ENCODE peak calls at places on chromosomes 3 and 15, in eight cellular contexts. Q, S, A, F, M, R, L and O are unnamed samples.

GRCh38 chr3:87069963-87070362 is 79.0 kb upstream of the VGLL3 start:
- DNase-seq in Q (no peak), S (no peak), A (peak), F (no peak), M (no peak), R (no peak), L (no peak), O (no peak)

GRCh38 chr3:162196964-162197363 is 700.4 kb downstream of the OTOL1 start:
- DNase-seq in Q (no peak), S (no peak), A (no peak), F (no peak), M (no peak), R (no peak), L (no peak), O (no peak)

GRCh38 chr15:100922192-100923040 is 3.3 kb downstream of the LRRK1 start:
- DNase-seq in Q (no peak), S (no peak), A (no peak), F (no peak), M (no peak), R (no peak), L (no peak), O (no peak)

GRCh38 chr3:187066228-187066995 is 72.9 kb downstream of the RPL39L start:
- DNase-seq in Q (no peak), S (no peak), A (peak), F (no peak), M (no peak), R (peak), L (no peak), O (no peak)

GRCh38 chr3:33882296-33882695 is 83.9 kb downstream of the PDCD6IP start:
- DNase-seq in Q (no peak), S (no peak), A (no peak), F (no peak), M (no peak), R (no peak), L (no peak), O (no peak)

GRCh38 chr3:57951106-57951882 is 56.9 kb upstream of the FLNB start:
- DNase-seq in Q (peak), S (peak), A (no peak), F (no peak), M (peak), R (no peak), L (no peak), O (no peak)

GRCh38 chr15:29437888-29438713 is 168.5 kb upstream of the NSMCE3 start:
- DNase-seq in Q (no peak), S (no peak), A (no peak), F (no peak), M (no peak), R (no peak), L (no peak), O (no peak)

GRCh38 chr3:79414821-79415220 is 353.0 kb downstream of the ROBO1 start:
- DNase-seq in Q (peak), S (peak), A (no peak), F (no peak), M (peak), R (no peak), L (no peak), O (peak)

GRCh38 chr15:37055481-37055880 is 44.9 kb downstream of the MEIS2 start:
- DNase-seq in Q (no peak), S (no peak), A (no peak), F (no peak), M (no peak), R (no peak), L (no peak), O (no peak)

GRCh38 chr3:153087595-153088566 is 74.1 kb upstream of the RAP2B start:
- DNase-seq in Q (peak), S (no peak), A (no peak), F (no peak), M (peak), R (no peak), L (no peak), O (no peak)

GRCh38 chr3:41195970-41196369 is 3.3 kb upstream of the CTNNB1 start:
- DNase-seq in Q (peak), S (no peak), A (no peak), F (no peak), M (no peak), R (no peak), L (no peak), O (no peak)

GRCh38 chr3:150227839-150228238 is 180.3 kb upstream of the TSC22D2 start:
- DNase-seq in Q (no peak), S (peak), A (peak), F (no peak), M (no peak), R (peak), L (no peak), O (no peak)

GRCh38 chr3:175940881-175941280 is 1081.7 kb downstream of the NAALADL2 start:
- DNase-seq in Q (no peak), S (no peak), A (peak), F (no peak), M (no peak), R (peak), L (no peak), O (no peak)
- TF ChIP-seq CTCF in Q (no peak), S (no peak), A (no peak), F (no peak), M (no peak), R (peak), L (peak), O (peak)

GRCh38 chr3:122680381-122681293 is at the start of gene PARP14:
- DNase-seq in Q (peak), S (peak), A (peak), F (no peak), M (peak), R (peak), L (no peak), O (no peak)

GRCh38 chr3:122679467-122680291 is 960 bp upstream of the PARP14 start:
- DNase-seq in Q (no peak), S (peak), A (peak), F (no peak), M (no peak), R (peak), L (no peak), O (no peak)

GRCh38 chr3:122682016-122682374 is 1.4 kb downstream of the PARP14 start:
- DNase-seq in Q (no peak), S (no peak), A (no peak), F (no peak), M (no peak), R (no peak), L (no peak), O (no peak)

GRCh38 chr3:122679085-122679466 is 1.6 kb upstream of the PARP14 start:
- DNase-seq in Q (peak), S (peak), A (peak), F (no peak), M (peak), R (peak), L (peak), O (no peak)

GRCh38 chr3:122681294-122682015 is 816 bp downstream of the PARP14 start:
- DNase-seq in Q (no peak), S (no peak), A (no peak), F (no peak), M (no peak), R (no peak), L (no peak), O (no peak)
- H3K27ac ChIP-seq in Q (peak), S (peak), A (peak), F (peak), M (no peak), R (no peak), L (peak), O (peak)

GRCh38 chr3:140219923-140220452 is 285.0 kb downstream of the CLSTN2 start:
- DNase-seq in Q (no peak), S (no peak), A (peak), F (no peak), M (no peak), R (no peak), L (no peak), O (no peak)

GRCh38 chr3:140219161-140219745 is 284.3 kb downstream of the CLSTN2 start:
- DNase-seq in Q (no peak), S (no peak), A (no peak), F (no peak), M (no peak), R (peak), L (no peak), O (no peak)

GRCh38 chr3:140216249-140216648 is 281.3 kb downstream of the CLSTN2 start:
- DNase-seq in Q (no peak), S (no peak), A (peak), F (no peak), M (no peak), R (no peak), L (peak), O (peak)
- TF ChIP-seq CTCF in Q (peak), S (no peak), A (peak), F (peak), M (peak), R (no peak), L (peak), O (peak)

GRCh38 chr3:172147113-172147818 is 107.9 kb downstream of the FNDC3B start:
- DNase-seq in Q (no peak), S (no peak), A (no peak), F (no peak), M (no peak), R (no peak), L (no peak), O (no peak)
- H3K27ac ChIP-seq in Q (no peak), S (no peak), A (no peak), F (peak), M (no peak), R (no peak), L (peak), O (peak)

GRCh38 chr3:39668420-39668819 is 141.0 kb upstream of the MYRIP start:
- DNase-seq in Q (no peak), S (no peak), A (peak), F (no peak), M (peak), R (peak), L (no peak), O (peak)
- TF ChIP-seq CTCF in Q (peak), S (peak), A (peak), F (peak), M (peak), R (peak), L (peak), O (peak)

DNA sequence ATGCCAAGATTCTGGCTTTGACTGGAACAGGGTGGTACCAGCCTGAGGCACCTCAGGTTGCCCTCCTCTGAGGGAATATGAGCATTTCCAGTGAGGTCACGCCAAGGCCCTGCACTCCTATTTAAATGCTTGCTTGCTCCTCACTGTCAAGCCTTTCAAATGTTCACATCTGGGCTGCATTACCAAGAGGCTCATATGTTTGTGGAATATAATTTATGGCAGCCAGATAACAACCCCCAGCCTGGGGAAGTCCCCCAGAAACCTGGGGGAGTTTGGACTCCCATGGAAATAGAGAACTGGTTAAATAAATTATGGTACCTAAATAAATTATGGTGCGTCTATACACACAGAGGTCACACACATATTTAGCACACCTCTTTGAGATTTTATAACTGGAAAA is 88.4 kb downstream of the FRMD4B start:
- DNase-seq in Q (no peak), S (no peak), A (no peak), F (no peak), M (no peak), R (no peak), L (no peak), O (no peak)
- H3K27ac ChIP-seq in Q (no peak), S (no peak), A (no peak), F (no peak), M (no peak), R (no peak), L (no peak), O (no peak)

GRCh38 chr3:9826815-9827574 is 16.8 kb downstream of the RPUSD3 start:
- DNase-seq in Q (no peak), S (no peak), A (peak), F (no peak), M (no peak), R (peak), L (no peak), O (no peak)
- TF ChIP-seq CTCF in Q (no peak), S (peak), A (peak), F (peak), M (peak), R (peak), L (no peak), O (no peak)

DNA sequence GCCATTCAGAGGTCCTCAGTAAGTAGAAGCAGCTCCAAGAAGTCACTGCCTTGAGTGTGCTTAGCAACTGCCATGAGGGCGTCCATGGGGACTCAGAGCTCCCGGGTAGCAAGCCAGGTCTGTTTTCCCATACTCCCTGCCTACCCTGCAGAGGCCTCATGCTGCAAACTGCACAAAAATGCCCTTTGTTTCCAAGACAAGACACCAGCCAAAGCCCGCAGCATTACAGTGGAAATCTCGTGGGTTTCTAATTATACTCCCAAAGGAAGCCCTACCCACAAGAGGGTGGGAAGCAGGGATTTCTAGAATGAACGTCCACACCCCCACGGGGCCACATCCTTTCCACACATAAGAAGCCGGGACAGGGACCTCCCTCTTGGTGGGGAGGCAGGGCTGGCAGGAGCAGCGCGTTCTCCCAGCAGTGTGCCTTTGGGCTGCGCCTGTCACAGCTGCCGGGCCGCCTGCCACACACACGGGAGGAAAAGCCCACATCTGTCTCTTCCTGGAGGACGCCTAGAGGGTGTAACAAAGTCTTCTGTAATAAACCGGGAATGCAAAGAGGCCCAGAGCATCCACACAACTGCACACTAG is 31.1 kb downstream of the FAM174B start:
- DNase-seq in Q (peak), S (peak), A (no peak), F (no peak), M (no peak), R (peak), L (no peak), O (no peak)
- H3K27ac ChIP-seq in Q (peak), S (peak), A (no peak), F (no peak), M (no peak), R (peak), L (no peak), O (no peak)